ENCODE peak calls at places on chromosomes 13 and 19, in four cellular contexts. One of them, this sample, is unnamed.

GRCh38 chr13:52849727-52850395 is 1.4 kb upstream of the PCDH8 start:
- DNase-seq in K562: no peak
- DNase-seq in tibial nerve: no peak
- DNase-seq in left ventricle myocardium inferior: no peak
- DNase-seq in this sample: peak

GRCh38 chr13:72221276-72221962 is 354.4 kb upstream of the DACH1 start:
- DNase-seq in K562: peak
- DNase-seq in tibial nerve: no peak
- DNase-seq in left ventricle myocardium inferior: no peak
- DNase-seq in this sample: peak

GRCh38 chr19:31890230-31890629 is 455.2 kb upstream of the ZNF507 start:
- DNase-seq in K562: no peak
- DNase-seq in tibial nerve: no peak
- DNase-seq in left ventricle myocardium inferior: no peak
- DNase-seq in this sample: no peak

GRCh38 chr19:43372462-43372861 is 19.0 kb downstream of the CD177 start:
- DNase-seq in K562: no peak
- DNase-seq in tibial nerve: no peak
- DNase-seq in left ventricle myocardium inferior: no peak
- DNase-seq in this sample: no peak

GRCh38 chr13:97946951-97947588 is 6.4 kb upstream of the IPO5 start:
- DNase-seq in K562: no peak
- DNase-seq in tibial nerve: no peak
- DNase-seq in left ventricle myocardium inferior: no peak
- DNase-seq in this sample: no peak

GRCh38 chr19:4678881-4679379 is 8.8 kb upstream of the MYDGF start:
- DNase-seq in K562: peak
- DNase-seq in tibial nerve: no peak
- DNase-seq in left ventricle myocardium inferior: no peak
- DNase-seq in this sample: peak

GRCh38 chr19:42233106-42233505 is 9.3 kb downstream of the GSK3A start:
- DNase-seq in K562: peak
- DNase-seq in tibial nerve: no peak
- DNase-seq in left ventricle myocardium inferior: no peak
- DNase-seq in this sample: peak

GRCh38 chr19:21839966-21840365 is 4.0 kb upstream of the ZNF43 start:
- DNase-seq in K562: no peak
- DNase-seq in tibial nerve: no peak
- DNase-seq in left ventricle myocardium inferior: no peak
- DNase-seq in this sample: no peak

GRCh38 chr13:70162141-70162540 is 53.9 kb upstream of the KLHL1 start:
- DNase-seq in K562: no peak
- DNase-seq in tibial nerve: no peak
- DNase-seq in left ventricle myocardium inferior: no peak
- DNase-seq in this sample: peak

GRCh38 chr19:52518646-52519045 is 8.8 kb upstream of the ZNF808 start:
- DNase-seq in K562: no peak
- DNase-seq in tibial nerve: no peak
- DNase-seq in left ventricle myocardium inferior: no peak
- DNase-seq in this sample: no peak

GRCh38 chr19:11736696-11737095 is 2.0 kb downstream of the ZNF823 start:
- DNase-seq in K562: peak
- DNase-seq in tibial nerve: no peak
- DNase-seq in left ventricle myocardium inferior: peak
- DNase-seq in this sample: peak

GRCh38 chr19:28977826-28978225 is 235.1 kb downstream of the UQCRFS1 start:
- DNase-seq in K562: no peak
- DNase-seq in tibial nerve: no peak
- DNase-seq in left ventricle myocardium inferior: no peak
- DNase-seq in this sample: no peak

GRCh38 chr13:74064805-74065204 is 69.4 kb downstream of the KLF12 start:
- DNase-seq in K562: no peak
- DNase-seq in tibial nerve: no peak
- DNase-seq in left ventricle myocardium inferior: no peak
- DNase-seq in this sample: no peak

GRCh38 chr13:39263033-39263432 is 224.8 kb downstream of the NHLRC3 start:
- DNase-seq in K562: peak
- DNase-seq in tibial nerve: peak
- DNase-seq in left ventricle myocardium inferior: no peak
- DNase-seq in this sample: peak

GRCh38 chr13:50080158-50080855 is 65.1 kb downstream of the KCNRG start:
- DNase-seq in K562: peak
- DNase-seq in tibial nerve: peak
- DNase-seq in left ventricle myocardium inferior: no peak
- DNase-seq in this sample: peak

GRCh38 chr13:48828962-48829405 is 146.7 kb upstream of the FNDC3A start:
- DNase-seq in K562: no peak
- DNase-seq in tibial nerve: no peak
- DNase-seq in left ventricle myocardium inferior: no peak
- DNase-seq in this sample: peak

GRCh38 chr13:52738719-52739467 is 727 bp downstream of the CNMD start:
- DNase-seq in K562: peak
- DNase-seq in tibial nerve: no peak
- DNase-seq in left ventricle myocardium inferior: no peak
- DNase-seq in this sample: no peak

GRCh38 chr19:3538258-3538929 is 580 bp upstream of the TEKTIP1 start:
- DNase-seq in K562: no peak
- DNase-seq in tibial nerve: no peak
- DNase-seq in left ventricle myocardium inferior: no peak
- DNase-seq in this sample: no peak

GRCh38 chr19:3319643-3320353 is 46.6 kb upstream of the NFIC start:
- DNase-seq in K562: no peak
- DNase-seq in tibial nerve: no peak
- DNase-seq in left ventricle myocardium inferior: no peak
- DNase-seq in this sample: no peak

GRCh38 chr13:50382951-50383350 is 367.7 kb downstream of the KCNRG start:
- DNase-seq in K562: no peak
- DNase-seq in tibial nerve: no peak
- DNase-seq in left ventricle myocardium inferior: no peak
- DNase-seq in this sample: no peak

GRCh38 chr19:48741222-48741999 is 1.0 kb upstream of the RASIP1 start:
- DNase-seq in K562: peak
- DNase-seq in tibial nerve: no peak
- DNase-seq in left ventricle myocardium inferior: peak
- DNase-seq in this sample: peak

GRCh38 chr13:108463365-108463764 is 166.0 kb upstream of the MYO16 start:
- DNase-seq in K562: no peak
- DNase-seq in tibial nerve: no peak
- DNase-seq in left ventricle myocardium inferior: no peak
- DNase-seq in this sample: no peak

GRCh38 chr13:80618777-80619176 is 277.9 kb upstream of the SPRY2 start:
- DNase-seq in K562: no peak
- DNase-seq in tibial nerve: no peak
- DNase-seq in left ventricle myocardium inferior: no peak
- DNase-seq in this sample: no peak

GRCh38 chr13:80611310-80611709 is 270.4 kb upstream of the SPRY2 start:
- DNase-seq in K562: no peak
- DNase-seq in tibial nerve: no peak
- DNase-seq in left ventricle myocardium inferior: no peak
- DNase-seq in this sample: no peak

DNA sequence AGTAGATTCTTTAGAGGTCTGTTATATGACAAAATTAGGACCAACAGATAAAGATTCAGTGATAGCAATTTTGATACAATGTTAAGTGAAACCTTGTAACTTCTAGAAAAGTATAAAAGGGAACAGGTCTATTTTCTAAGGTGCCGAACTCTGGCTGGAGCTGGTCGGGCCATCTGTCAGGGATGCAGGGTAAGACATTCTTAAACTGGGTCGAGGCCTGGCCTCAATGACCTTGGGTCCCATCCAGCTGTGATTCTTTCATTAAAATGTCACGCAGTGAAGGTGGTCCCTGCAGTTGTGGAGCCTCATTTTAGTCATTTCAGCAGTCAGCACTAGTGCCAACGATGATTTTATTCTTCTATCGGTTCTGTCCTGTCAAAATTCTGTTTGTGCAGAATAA is 271.9 kb upstream of the SPRY2 start:
- DNase-seq in K562: no peak
- DNase-seq in tibial nerve: no peak
- DNase-seq in left ventricle myocardium inferior: peak
- DNase-seq in this sample: no peak
- H3K27ac ChIP-seq in K562: no peak
- H3K27ac ChIP-seq in tibial nerve: no peak
- H3K27ac ChIP-seq in left ventricle myocardium inferior: peak
- H3K27ac ChIP-seq in this sample: no peak

DNA sequence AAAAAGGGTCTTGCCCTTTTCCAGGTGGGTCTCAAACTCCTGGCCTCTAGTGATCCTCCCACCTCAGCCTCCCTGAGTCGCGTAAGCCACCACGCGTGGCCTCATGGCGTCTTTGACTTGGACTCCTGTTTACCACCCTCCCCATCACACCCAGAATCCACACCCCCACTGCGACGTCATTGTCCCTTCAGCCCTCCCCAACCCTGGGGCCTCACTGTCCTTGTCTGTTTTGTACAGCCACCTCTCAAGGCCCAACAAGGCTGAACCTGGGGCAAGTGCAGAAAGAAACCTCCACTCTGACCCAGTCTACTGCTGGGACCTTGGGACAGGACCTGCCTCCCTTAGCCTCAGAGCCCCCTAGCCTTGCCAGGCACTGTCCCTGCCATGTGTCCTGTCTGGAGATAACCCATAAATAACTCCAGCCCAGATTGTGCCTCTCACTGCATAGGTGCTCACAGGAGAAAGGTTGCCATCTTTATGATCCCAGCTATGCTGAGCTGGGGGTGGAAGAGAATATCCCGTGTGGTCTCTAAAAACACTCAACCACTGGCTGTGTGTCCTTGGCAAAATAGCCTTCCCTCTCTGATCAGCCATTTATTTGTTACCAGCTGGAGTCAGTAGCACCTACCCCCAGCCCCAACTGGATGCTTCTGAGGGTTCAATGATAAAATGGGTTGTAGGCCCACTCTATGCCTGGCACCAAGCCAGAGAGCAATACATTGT is 1.8 kb upstream of the IFI30 start:
- DNase-seq in K562: peak
- DNase-seq in tibial nerve: no peak
- DNase-seq in left ventricle myocardium inferior: no peak
- DNase-seq in this sample: no peak
- H3K27ac ChIP-seq in K562: peak
- H3K27ac ChIP-seq in tibial nerve: peak
- H3K27ac ChIP-seq in left ventricle myocardium inferior: peak
- H3K27ac ChIP-seq in this sample: no peak

DNA sequence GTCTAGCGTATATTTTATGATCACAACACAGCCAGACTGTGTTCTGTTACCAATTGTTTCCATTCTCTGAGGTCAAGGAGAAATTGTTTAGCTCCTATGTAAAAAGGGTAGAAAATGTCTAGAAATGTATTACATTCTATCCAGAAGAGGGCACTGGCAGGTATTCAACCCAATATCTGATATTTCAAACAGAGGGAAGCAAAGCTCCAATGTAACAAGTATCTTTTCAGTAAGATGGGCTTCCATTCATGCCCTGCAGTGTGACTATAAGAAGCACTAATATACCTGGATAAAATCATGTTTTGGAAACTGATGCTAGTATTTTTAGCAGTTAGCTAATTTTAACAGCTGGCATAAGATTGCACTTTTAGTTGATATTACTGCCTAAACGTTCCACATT is 312.7 kb downstream of the FGF14 start:
- DNase-seq in K562: no peak
- DNase-seq in tibial nerve: no peak
- DNase-seq in left ventricle myocardium inferior: no peak
- DNase-seq in this sample: no peak
- H3K27ac ChIP-seq in K562: no peak
- H3K27ac ChIP-seq in tibial nerve: no peak
- H3K27ac ChIP-seq in left ventricle myocardium inferior: peak
- H3K27ac ChIP-seq in this sample: no peak

DNA sequence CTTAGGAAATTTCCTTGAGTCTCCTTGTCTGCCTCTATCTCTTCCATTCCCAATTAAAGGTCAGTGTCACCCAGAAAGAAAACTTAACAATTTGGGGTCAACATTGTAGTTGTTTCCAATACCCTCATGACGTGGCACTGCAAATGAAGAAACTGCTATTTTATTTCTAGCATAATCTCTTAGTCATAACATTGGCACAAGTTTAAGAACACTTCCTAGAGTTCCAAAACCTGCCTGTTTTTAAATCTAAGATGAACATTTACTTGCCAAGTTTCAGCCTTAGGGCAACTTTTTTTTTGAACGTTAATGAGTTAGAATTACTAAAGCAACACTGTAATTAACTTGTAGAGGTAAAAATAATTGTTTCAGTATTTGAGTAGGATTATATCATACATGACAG is 108.0 kb downstream of the LMO7 start:
- DNase-seq in K562: no peak
- DNase-seq in tibial nerve: no peak
- DNase-seq in left ventricle myocardium inferior: no peak
- DNase-seq in this sample: no peak
- H3K27ac ChIP-seq in K562: no peak
- H3K27ac ChIP-seq in tibial nerve: no peak
- H3K27ac ChIP-seq in left ventricle myocardium inferior: no peak
- H3K27ac ChIP-seq in this sample: no peak

DNA sequence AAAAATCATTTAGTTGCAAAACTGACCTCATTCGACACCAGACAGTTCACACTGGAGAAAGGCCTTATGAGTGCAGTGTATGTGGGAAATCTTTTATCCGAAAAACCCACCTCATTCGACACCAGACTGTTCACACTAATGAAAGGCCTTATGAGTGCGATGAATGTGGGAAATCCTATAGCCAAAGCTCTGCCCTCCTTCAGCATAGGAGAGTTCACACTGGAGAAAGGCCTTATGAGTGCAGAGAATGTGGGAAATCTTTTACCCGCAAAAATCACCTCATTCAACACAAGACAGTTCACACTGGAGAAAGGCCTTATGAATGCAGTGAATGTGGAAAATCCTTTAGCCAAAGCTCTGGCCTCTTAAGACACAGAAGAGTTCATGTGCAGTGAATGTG is 7.1 kb upstream of the ZNF134 start:
- DNase-seq in K562: no peak
- DNase-seq in tibial nerve: no peak
- DNase-seq in left ventricle myocardium inferior: no peak
- DNase-seq in this sample: no peak
- H3K27ac ChIP-seq in K562: no peak
- H3K27ac ChIP-seq in tibial nerve: no peak
- H3K27ac ChIP-seq in left ventricle myocardium inferior: no peak
- H3K27ac ChIP-seq in this sample: no peak

DNA sequence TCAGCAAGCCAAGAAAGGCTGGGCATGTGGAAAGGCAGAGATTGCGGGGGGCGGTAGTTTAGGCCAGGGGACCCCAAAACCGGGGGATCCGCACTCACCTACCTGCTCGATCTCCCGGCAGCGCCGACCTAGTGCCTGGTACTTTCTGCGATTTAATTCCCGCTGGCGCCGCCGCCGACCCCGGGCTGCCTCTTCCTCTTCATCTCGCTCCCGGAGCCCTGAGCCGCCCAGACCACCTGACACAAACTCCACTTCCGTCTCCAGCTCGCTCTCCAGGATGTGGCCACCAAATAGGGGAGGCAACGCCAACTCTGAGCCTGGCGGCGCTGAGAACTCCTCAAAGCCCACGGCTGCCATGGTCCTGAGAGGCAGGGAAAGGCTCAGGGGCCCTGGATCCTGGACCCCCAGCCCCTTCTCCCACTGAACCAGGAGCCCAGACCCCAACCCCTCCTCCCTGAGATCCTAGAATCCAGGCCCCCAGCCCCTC is 1.1 kb downstream of the TFPT start:
- DNase-seq in K562: no peak
- DNase-seq in tibial nerve: no peak
- DNase-seq in left ventricle myocardium inferior: no peak
- DNase-seq in this sample: no peak
- H3K27ac ChIP-seq in K562: no peak
- H3K27ac ChIP-seq in tibial nerve: peak
- H3K27ac ChIP-seq in left ventricle myocardium inferior: peak
- H3K27ac ChIP-seq in this sample: no peak